ENCODE peak calls at places on chromosomes 13 and 19, in four cellular contexts. N is NCI-H524, R is upper lobe of left lung, M is AG20443. J is an unnamed sample.
A peak's percentile ranks its signal among the peaks of the same experiment; 100 is the strongest.

GRCh38 chr19:48715276-48715675 is 4.2 kb downstream of the MAMSTR start:
- DNase-seq in N (no peak), R (peak; percentile 33), M (no peak), J (no peak)

GRCh38 chr13:62846302-62846701 is 1430.7 kb upstream of the PCDH20 start:
- DNase-seq in N (no peak), R (no peak), M (no peak), J (no peak)

GRCh38 chr13:95948646-95949045 is 104.6 kb downstream of the UGGT2 start:
- DNase-seq in N (peak; percentile 46), R (no peak), M (no peak), J (peak; percentile 82)

GRCh38 chr13:51538626-51539179 is 45.6 kb upstream of the WDFY2 start:
- DNase-seq in N (no peak), R (no peak), M (no peak), J (peak; percentile 73)

GRCh38 chr13:44930907-44931676 is 58.2 kb downstream of the NUFIP1 start:
- DNase-seq in N (peak; percentile 48), R (no peak), M (peak; percentile 38), J (peak; percentile 62)

GRCh38 chr13:70812481-70812880 is 704.2 kb upstream of the KLHL1 start:
- DNase-seq in N (no peak), R (no peak), M (no peak), J (no peak)

GRCh38 chr19:10454267-10454666 is 33.9 kb downstream of the PDE4A start:
- DNase-seq in N (peak; percentile 32), R (no peak), M (peak; percentile 45), J (peak; percentile 75)

GRCh38 chr13:113742445-113743120 is 16.4 kb upstream of the TMEM255B start:
- DNase-seq in N (no peak), R (no peak), M (no peak), J (no peak)

GRCh38 chr19:3024870-3025515 is 4.1 kb downstream of the TLE2 start:
- DNase-seq in N (no peak), R (peak; percentile 53), M (no peak), J (peak; percentile 46)

GRCh38 chr13:36345438-36346221 is 564 bp downstream of the SPART start:
- DNase-seq in N (peak; percentile 15), R (peak; percentile 51), M (peak; percentile 70), J (peak; percentile 42)

J was measured in NCI-H82.